ENCODE peak calls at places on chromosome 4, in nine cellular contexts. D is endothelial cell, J is natural killer cell, K is K562, C is NB4, I is colonic mucosa, F is RWPE1, B is GM10248, M is endothelial cell of umbilical vein. L is an unnamed sample.

GRCh38 chr4:138953962-138954371 is 61.6 kb upstream of the NOCT start:
- DNase-seq in M (peak), K (no peak), D (no peak), B (no peak), I (no peak), C (no peak), J (no peak), F (peak), L (no peak)

GRCh38 chr4:127559981-127560380 is 72.8 kb upstream of the INTU start:
- DNase-seq in K (no peak), B (no peak), J (no peak), M (no peak), C (no peak), I (no peak), D (no peak), F (no peak), L (no peak)

GRCh38 chr4:166065324-166065723 is 192.3 kb downstream of the TLL1 start:
- DNase-seq in C (no peak), B (no peak), F (peak), I (no peak), M (no peak), D (no peak), K (no peak), J (no peak), L (no peak)

GRCh38 chr4:156545003-156545785 is 426.4 kb downstream of the PDGFC start:
- DNase-seq in M (peak), F (no peak), B (no peak), D (no peak), K (no peak), C (peak), J (no peak), I (no peak), L (no peak)

GRCh38 chr4:1536579-1537409 is 130.6 kb upstream of the NKX1-1 start:
- DNase-seq in D (no peak), J (no peak), K (no peak), B (no peak), I (no peak), C (no peak), M (no peak), F (no peak), L (no peak)

GRCh38 chr4:41144812-41145211 is 69.5 kb downstream of the APBB2 start:
- DNase-seq in D (no peak), I (no peak), F (peak), K (no peak), M (no peak), J (no peak), B (no peak), C (no peak), L (no peak)

GRCh38 chr4:33013280-33013679 is 2293.1 kb downstream of the PCDH7 start:
- DNase-seq in F (no peak), J (no peak), D (no peak), M (no peak), C (no peak), I (no peak), B (no peak), K (no peak), L (no peak)

GRCh38 chr4:183561905-183562304 is 57.0 kb downstream of the ING2 start:
- DNase-seq in M (no peak), D (no peak), B (no peak), C (no peak), J (no peak), K (no peak), I (no peak), F (no peak), L (no peak)

GRCh38 chr4:168380290-168380689 is 61.7 kb upstream of the DDX60 start:
- DNase-seq in M (no peak), J (no peak), F (no peak), K (no peak), B (no peak), D (no peak), I (no peak), C (peak), L (no peak)

GRCh38 chr4:158809611-158810486 is 41.0 kb downstream of the FNIP2 start:
- DNase-seq in I (peak), D (no peak), J (no peak), K (peak), C (peak), B (peak), F (no peak), M (peak), L (no peak)

GRCh38 chr4:48258845-48259397 is 10.7 kb downstream of the TEC start:
- DNase-seq in M (no peak), J (no peak), C (no peak), D (no peak), B (no peak), I (no peak), K (no peak), F (no peak), L (no peak)

GRCh38 chr4:123102897-123103489 is 180.6 kb upstream of the NUDT6 start:
- DNase-seq in K (peak), M (peak), C (peak), F (peak), J (no peak), I (no peak), D (no peak), B (peak), L (no peak)

GRCh38 chr4:13733817-13734216 is 106.3 kb upstream of the BOD1L1 start:
- DNase-seq in K (no peak), J (no peak), C (no peak), I (no peak), D (no peak), F (no peak), M (no peak), B (no peak), L (no peak)

GRCh38 chr4:169922632-169923276 is 103.4 kb downstream of the MFAP3L start:
- DNase-seq in J (no peak), K (no peak), F (peak), M (no peak), C (no peak), D (no peak), B (no peak), I (no peak), L (no peak)

GRCh38 chr4:15656038-15656470 is 897 bp upstream of the FBXL5 start:
- DNase-seq in D (no peak), J (no peak), F (no peak), M (peak), K (no peak), B (no peak), I (no peak), C (no peak), L (no peak)

GRCh38 chr4:89724716-89725115 is 112.2 kb downstream of the SNCA start:
- DNase-seq in J (no peak), K (no peak), B (no peak), M (peak), F (peak), I (no peak), C (no peak), D (no peak), L (no peak)

GRCh38 chr4:113587156-113587555 is 174.4 kb downstream of the CAMK2D start:
- DNase-seq in F (no peak), C (no peak), M (no peak), B (no peak), D (no peak), K (no peak), I (no peak), J (no peak), L (no peak)

GRCh38 chr4:166501941-166502382 is 628.9 kb downstream of the TLL1 start:
- DNase-seq in I (no peak), K (peak), D (peak), J (no peak), B (peak), C (peak), M (no peak), F (peak), L (peak)

GRCh38 chr4:81460115-81460836 is 11.4 kb downstream of the RASGEF1B start:
- DNase-seq in K (no peak), D (no peak), C (no peak), J (no peak), B (no peak), F (no peak), I (no peak), M (no peak), L (no peak)

GRCh38 chr4:127048371-127049085 is 584.2 kb upstream of the INTU start:
- DNase-seq in K (no peak), C (no peak), J (no peak), F (no peak), I (no peak), B (no peak), M (no peak), D (no peak), L (no peak)

GRCh38 chr4:97910005-97910404 is 233.3 kb downstream of the STPG2 start:
- DNase-seq in K (no peak), B (no peak), I (no peak), M (no peak), J (no peak), D (no peak), C (peak), F (peak), L (peak)

GRCh38 chr4:2637956-2638552 is 101.6 kb downstream of the FAM193A start:
- DNase-seq in J (no peak), D (no peak), K (no peak), C (no peak), I (no peak), M (no peak), F (no peak), B (no peak), L (no peak)

GRCh38 chr4:89397464-89397863 is 89.9 kb upstream of the GPRIN3 start:
- DNase-seq in C (no peak), D (no peak), J (no peak), B (no peak), K (no peak), I (no peak), M (peak), F (no peak), L (no peak)

GRCh38 chr4:24967346-24967745 is 54.5 kb upstream of the CCDC149 start:
- DNase-seq in C (no peak), J (no peak), I (no peak), K (no peak), B (no peak), D (no peak), F (no peak), M (no peak), L (no peak)

GRCh38 chr4:156638925-156639605 is 332.5 kb downstream of the PDGFC start:
- DNase-seq in K (no peak), M (no peak), C (no peak), F (no peak), B (no peak), J (no peak), I (no peak), D (no peak), L (no peak)

GRCh38 chr4:52376107-52376704 is 282.9 kb downstream of the USP46 start:
- DNase-seq in I (peak), C (peak), M (peak), J (no peak), F (peak), D (peak), K (peak), B (peak), L (no peak)

GRCh38 chr4:21347142-21347541 is 601.4 kb downstream of the KCNIP4 start:
- DNase-seq in I (no peak), F (no peak), M (no peak), D (no peak), B (no peak), C (no peak), J (no peak), K (no peak), L (peak)

GRCh38 chr4:122279670-122280069 is 99.1 kb upstream of the ADAD1 start:
- DNase-seq in B (no peak), D (no peak), I (no peak), M (no peak), F (no peak), J (no peak), C (no peak), K (no peak), L (no peak)

GRCh38 chr4:75745192-75745591 is 20.8 kb downstream of the USO1 start:
- DNase-seq in M (peak), J (no peak), C (peak), D (no peak), F (peak), K (peak), I (no peak), B (no peak), L (no peak)

GRCh38 chr4:73859614-73860088 is 6.6 kb downstream of the PF4V1 start:
- DNase-seq in B (no peak), K (no peak), M (no peak), J (no peak), C (no peak), I (no peak), D (no peak), F (no peak), L (no peak)

GRCh38 chr4:102163404-102164140 is 181.7 kb downstream of the SLC39A8 start:
- DNase-seq in K (peak), B (no peak), F (no peak), I (no peak), M (no peak), C (no peak), J (no peak), D (no peak), L (no peak)

GRCh38 chr4:168796362-168797106 is 213.5 kb downstream of the CBR4 start:
- DNase-seq in C (no peak), K (no peak), F (peak), D (no peak), J (no peak), B (no peak), I (no peak), M (peak), L (no peak)

GRCh38 chr4:147118523-147118922 is 172.9 kb upstream of the TTC29 start:
- DNase-seq in B (no peak), K (no peak), F (no peak), C (no peak), D (no peak), I (no peak), J (no peak), M (no peak), L (no peak)

GRCh38 chr4:153651041-153651960 is 32.8 kb upstream of the TLR2 start:
- DNase-seq in I (no peak), M (no peak), D (no peak), J (no peak), C (peak), F (no peak), K (no peak), B (no peak), L (no peak)

GRCh38 chr4:110514889-110515479 is 39.0 kb downstream of the ENPEP start:
- DNase-seq in F (peak), M (peak), D (no peak), I (no peak), C (peak), B (peak), K (peak), J (no peak), L (no peak)

GRCh38 chr4:161714022-161714751 is 449.6 kb downstream of the FSTL5 start:
- DNase-seq in C (no peak), K (no peak), M (peak), F (peak), D (no peak), B (no peak), J (no peak), I (no peak), L (no peak)

GRCh38 chr4:7457201-7458065 is 22.7 kb upstream of the PSAPL1 start:
- DNase-seq in D (no peak), J (no peak), C (no peak), K (no peak), I (no peak), F (no peak), B (no peak), M (no peak), L (no peak)

GRCh38 chr4:82623284-82623683 is 61.5 kb upstream of the TMEM150C start:
- DNase-seq in F (no peak), C (no peak), M (no peak), D (no peak), J (no peak), K (no peak), I (no peak), B (no peak), L (no peak)

GRCh38 chr4:96383349-96383748 is 543.5 kb downstream of the PDHA2 start:
- DNase-seq in I (no peak), K (no peak), F (no peak), J (no peak), D (no peak), M (no peak), C (no peak), B (no peak), L (no peak)

GRCh38 chr4:96379524-96379923 is 539.6 kb downstream of the PDHA2 start:
- DNase-seq in C (no peak), M (no peak), B (no peak), J (no peak), D (no peak), F (no peak), I (no peak), K (no peak), L (no peak)

GRCh38 chr4:96380106-96380505 is 540.2 kb downstream of the PDHA2 start:
- DNase-seq in D (no peak), B (no peak), F (no peak), I (no peak), M (no peak), C (no peak), J (no peak), K (no peak), L (no peak)
- TF ChIP-seq CTCF in D (no peak), B (no peak), F (no peak), I (no peak), M (no peak), C (no peak), J (no peak), K (no peak), L (no peak)

DNA sequence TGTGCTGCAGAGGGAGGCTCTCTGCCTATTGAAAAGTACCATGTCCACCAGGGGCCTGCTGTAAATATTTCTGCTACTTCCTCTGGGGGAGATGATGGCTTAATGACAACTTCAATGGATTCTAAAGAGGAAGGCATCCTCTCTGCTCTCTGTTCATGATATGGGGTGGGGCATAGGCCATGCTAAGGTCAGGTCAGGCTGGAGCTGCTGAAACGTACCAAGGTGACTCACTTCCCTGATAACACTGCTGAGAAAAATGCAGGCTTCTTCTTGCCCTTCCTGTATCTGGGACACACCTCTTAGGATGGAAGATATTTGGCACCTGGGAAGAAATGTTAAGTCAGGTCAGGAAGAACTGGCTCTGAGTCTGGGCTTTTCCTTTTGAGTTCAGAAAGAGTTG is 31.5 kb downstream of the HS3ST1 start:
- DNase-seq in D (no peak), K (no peak), C (no peak), J (no peak), F (peak), I (no peak), M (peak), B (no peak), L (no peak)
- TF ChIP-seq CTCF in D (no peak), K (no peak), C (no peak), J (no peak), F (no peak), I (no peak), M (no peak), B (no peak), L (no peak)

GRCh38 chr4:103449285-103449684 is 251.1 kb upstream of the CENPE start:
- DNase-seq in B (no peak), F (no peak), M (no peak), J (no peak), D (no peak), C (no peak), K (no peak), I (no peak), L (no peak)
- TF ChIP-seq CTCF in B (no peak), F (no peak), M (no peak), J (no peak), D (no peak), C (no peak), K (no peak), I (no peak), L (peak)

GRCh38 chr4:163816494-163816893 is 322.0 kb downstream of the TMA16 start:
- DNase-seq in J (no peak), M (no peak), B (no peak), C (no peak), K (no peak), D (no peak), F (no peak), I (no peak), L (no peak)
- TF ChIP-seq CTCF in J (no peak), M (no peak), B (no peak), C (no peak), K (no peak), D (no peak), F (no peak), I (no peak), L (peak)

DNA sequence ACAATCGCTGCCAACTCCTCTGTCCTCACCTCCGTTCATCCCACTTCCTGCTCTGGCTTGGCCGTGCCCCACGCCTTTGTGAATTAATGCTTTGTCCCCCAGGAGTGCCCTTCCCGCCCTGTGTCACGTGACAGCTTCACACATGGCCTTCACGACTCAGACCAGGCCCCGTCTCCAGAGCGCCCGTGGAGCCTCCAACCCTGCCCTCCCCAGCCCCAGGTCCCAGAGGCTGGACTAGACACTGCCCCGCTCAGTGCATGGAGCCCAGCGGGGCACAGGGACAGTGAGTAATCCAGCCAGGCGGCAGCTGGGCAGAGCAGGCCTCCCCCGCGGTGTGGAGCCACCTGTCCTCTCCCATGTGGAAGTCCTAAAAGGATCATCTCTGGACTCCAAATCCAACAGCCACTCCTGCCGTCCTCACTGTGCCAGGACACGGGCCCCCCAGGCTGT is 7.4 kb downstream of the ADRA2C start:
- DNase-seq in F (no peak), J (no peak), C (no peak), I (no peak), K (no peak), D (no peak), B (no peak), M (no peak), L (no peak)
- TF ChIP-seq CTCF in F (no peak), J (no peak), C (no peak), I (no peak), K (no peak), D (no peak), B (no peak), M (no peak), L (no peak)

GRCh38 chr4:88109123-88109864 is 49.1 kb downstream of the ABCG2 start:
- DNase-seq in J (no peak), M (peak), D (no peak), K (no peak), B (no peak), C (no peak), I (no peak), F (no peak), L (no peak)
- TF ChIP-seq CTCF in J (no peak), M (no peak), D (no peak), K (no peak), B (no peak), C (no peak), I (no peak), F (no peak), L (no peak)

GRCh38 chr4:8940792-8941491 is 69.3 kb upstream of the HMX1 start:
- DNase-seq in D (peak), K (peak), J (no peak), C (no peak), F (no peak), B (no peak), M (no peak), I (peak), L (peak)
- TF ChIP-seq CTCF in D (peak), K (peak), J (no peak), C (peak), F (peak), B (peak), M (no peak), I (no peak), L (peak)

L was measured in endodermal cell.